ENCODE peak calls at places on chromosomes 7 and 10, in eight cellular contexts. O is HT1080; D is WTC11; B is activated naive CD8-positive, alpha-beta T cell treated with anti-CD3 and anti-CD28 coated beads, Interleukin-2, amount 50 U/mL, for 24 hours; H is stimulated activated CD8-positive, alpha-beta memory T cell treated with anti-CD3 and anti-CD28 coated beads, Interleukin-2, amount 100 ng/mL, for 1 hour; K is transverse colon; R is astrocyte; A is fibroblast of mammary gland. U is an unnamed sample.

GRCh38 chr10:96835826-96836365 is 3.8 kb downstream of the LCOR start:
- DNase-seq in B (no peak), D (no peak), K (no peak), R (no peak), A (no peak), O (no peak), H (no peak), U (no peak)

GRCh38 chr10:77188511-77188910 is 449.1 kb downstream of the KCNMA1 start:
- DNase-seq in R (no peak), A (peak), K (no peak), H (no peak), D (no peak), B (no peak), O (peak), U (no peak)

GRCh38 chr7:38310601-38311057 is 37.2 kb upstream of the TARP start:
- DNase-seq in D (no peak), H (no peak), R (no peak), K (peak), B (no peak), A (peak), O (peak), U (peak)

GRCh38 chr7:148286150-148286549 is 304.4 kb upstream of the C7orf33 start:
- DNase-seq in B (no peak), H (no peak), O (no peak), A (peak), K (no peak), D (no peak), R (no peak), U (no peak)

GRCh38 chr7:50782376-50783208 is at the start of gene GRB10:
- DNase-seq in R (no peak), D (peak), H (no peak), K (no peak), A (peak), B (no peak), O (no peak), U (peak)

GRCh38 chr7:137276194-137276593 is 67.3 kb downstream of the PTN start:
- DNase-seq in A (no peak), O (no peak), K (no peak), B (no peak), D (no peak), H (no peak), R (no peak), U (no peak)

GRCh38 chr7:19619122-19619521 is 89.7 kb downstream of the POLR1F start:
- DNase-seq in A (peak), H (no peak), B (no peak), R (no peak), K (no peak), O (peak), D (no peak), U (no peak)

GRCh38 chr10:47421057-47421952 is 37.2 kb upstream of the ZNF488 start:
- DNase-seq in A (peak), O (peak), K (no peak), H (no peak), D (no peak), R (peak), B (no peak), U (peak)

GRCh38 chr10:90197766-90198165 is 496.4 kb downstream of the KIF20B start:
- DNase-seq in R (peak), A (peak), D (no peak), B (no peak), O (peak), H (no peak), K (no peak), U (peak)

U was measured in fibroblast of pulmonary artery.